ENCODE peak calls at places on chromosome 21, in seven cellular contexts. B is GM12892, P is H1, W is K562, N is GM12878, C is HepG2, S is SK-N-SH. A is an unnamed sample.

GRCh38 chr21:27346041-27346448 is 379.2 kb upstream of the ADAMTS5 start:
- DNase-seq in P (no peak), W (no peak), C (no peak), S (no peak), N (no peak), B (no peak), A (no peak)

GRCh38 chr21:30072496-30072895 is 94.1 kb downstream of the CLDN17 start:
- DNase-seq in P (peak), C (no peak), W (no peak), N (no peak), B (no peak), S (no peak), A (no peak)

GRCh38 chr21:27429612-27430361 is 462.9 kb upstream of the ADAMTS5 start:
- DNase-seq in S (no peak), B (no peak), P (no peak), W (no peak), C (no peak), N (no peak), A (no peak)

GRCh38 chr21:22352088-22352487 is 1353.9 kb downstream of the NCAM2 start:
- DNase-seq in C (no peak), B (no peak), N (no peak), P (no peak), S (no peak), W (no peak), A (no peak)

GRCh38 chr21:29343517-29343916 is 44.8 kb downstream of the BACH1 start:
- DNase-seq in P (no peak), N (no peak), C (no peak), S (no peak), W (no peak), B (no peak), A (no peak)

GRCh38 chr21:33268736-33269441 is 2.7 kb downstream of the IL10RB start:
- DNase-seq in B (peak), C (peak), S (no peak), W (no peak), N (peak), P (no peak), A (peak)

GRCh38 chr21:32604484-32604883 is 7.7 kb downstream of the CFAP298 start:
- DNase-seq in W (no peak), B (no peak), C (no peak), S (no peak), N (no peak), P (peak), A (no peak)

GRCh38 chr21:30234643-30235042 is 18.7 kb upstream of the CLDN8 start:
- DNase-seq in B (no peak), S (no peak), P (no peak), N (no peak), C (no peak), W (no peak), A (no peak)

DNA sequence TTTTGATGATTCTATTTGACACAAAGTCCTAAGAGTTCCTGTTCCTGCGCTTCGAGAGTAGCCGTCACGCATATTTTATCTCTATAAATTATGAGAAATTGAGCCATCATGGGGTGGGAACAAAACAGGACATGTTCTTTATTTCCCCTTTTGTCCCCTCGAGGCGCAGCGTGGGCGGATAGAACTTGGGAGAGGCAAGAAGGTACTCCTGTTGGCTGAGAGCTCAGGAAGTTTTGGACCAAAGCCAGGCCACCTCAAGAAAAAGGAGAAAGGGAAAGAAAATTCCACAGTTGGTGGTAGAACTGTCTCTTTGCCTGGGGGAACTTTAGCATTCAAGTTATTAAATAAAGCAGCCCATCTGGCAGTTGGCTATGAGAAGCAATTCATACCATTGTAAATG is 76.4 kb upstream of the DSCAM start:
- DNase-seq in N (no peak), B (no peak), P (no peak), S (no peak), W (no peak), C (no peak), A (no peak)
- TF ChIP-seq TAF1 in N (no peak), B (no peak), P (no peak), S (no peak), W (no peak), C (no peak), A (no peak)

GRCh38 chr21:37659874-37660273 is 256.4 kb downstream of the KCNJ6 start:
- DNase-seq in C (no peak), N (no peak), B (no peak), S (no peak), W (no peak), P (no peak), A (no peak)

GRCh38 chr21:37658121-37658993 is 257.9 kb downstream of the KCNJ6 start:
- DNase-seq in W (no peak), S (no peak), N (no peak), B (no peak), C (no peak), P (no peak), A (no peak)

GRCh38 chr21:37656899-37657298 is 259.4 kb downstream of the KCNJ6 start:
- DNase-seq in B (no peak), S (no peak), W (no peak), N (no peak), C (no peak), P (no peak), A (no peak)

GRCh38 chr21:37658994-37659458 is 257.2 kb downstream of the KCNJ6 start:
- DNase-seq in W (peak), N (no peak), S (no peak), B (no peak), P (no peak), C (no peak), A (no peak)

DNA sequence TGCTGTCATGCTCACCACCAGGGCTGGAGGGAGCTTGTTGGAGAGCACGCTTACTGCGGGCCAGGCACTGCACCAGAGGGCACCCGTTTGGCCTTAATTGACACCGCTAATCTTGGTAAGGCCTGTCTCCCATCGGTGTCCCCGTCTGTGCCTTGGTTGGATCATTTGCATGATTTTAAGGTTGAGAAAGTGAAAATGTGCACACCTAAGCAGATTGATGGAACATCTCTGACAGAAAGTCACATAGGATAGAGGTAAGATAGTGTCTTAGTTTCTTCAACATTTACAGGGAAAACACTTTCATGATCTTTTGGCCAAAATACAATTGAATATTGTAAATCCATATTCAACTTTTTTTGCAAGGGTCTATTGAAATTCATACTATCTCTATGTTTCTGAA is 255.5 kb downstream of the KCNJ6 start:
- DNase-seq in S (no peak), W (no peak), N (no peak), B (no peak), C (no peak), P (no peak), A (no peak)
- TF ChIP-seq TAF1 in S (no peak), W (no peak), N (no peak), B (no peak), C (no peak), P (no peak), A (no peak)

DNA sequence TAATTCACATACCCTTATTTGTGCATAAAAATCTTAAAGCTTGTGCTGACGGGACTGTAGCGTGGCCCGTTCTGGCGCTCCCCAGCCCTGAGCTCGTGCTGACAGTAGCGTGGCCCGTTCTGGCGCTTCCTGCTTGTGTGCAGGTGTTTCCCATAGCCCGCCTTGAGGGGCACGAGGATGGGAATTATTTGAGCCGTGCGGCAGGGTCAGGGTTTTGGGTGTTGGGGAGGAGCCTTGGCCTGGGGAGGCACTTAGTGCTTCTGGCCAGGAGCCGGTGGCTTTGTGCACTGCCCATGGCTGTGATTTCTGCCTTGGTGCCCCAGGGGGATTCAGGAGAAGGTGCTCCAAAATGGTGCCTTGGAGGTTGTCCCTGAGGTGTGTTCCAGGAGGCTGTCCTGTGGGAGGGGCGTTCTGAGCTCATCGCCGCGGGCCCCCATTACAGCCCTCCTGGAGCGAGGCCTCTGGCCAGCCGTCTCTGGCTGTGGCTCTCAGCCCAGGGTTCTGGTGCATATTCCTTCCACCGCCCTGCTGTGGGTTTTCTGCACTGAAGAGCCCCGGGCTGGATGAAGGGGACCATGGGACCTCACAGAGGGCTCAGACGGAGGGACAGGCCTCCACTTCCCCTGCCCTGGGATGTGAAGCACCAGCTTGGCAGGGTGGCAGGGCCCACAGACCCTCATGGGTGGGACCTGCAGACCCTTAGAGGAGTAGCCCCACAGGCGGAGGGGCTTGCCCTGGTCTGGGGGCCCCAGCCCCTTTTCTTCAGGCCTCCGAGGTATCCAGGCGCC is 6.6 kb downstream of the SLX9 start:
- DNase-seq in N (no peak), S (no peak), P (no peak), W (no peak), B (no peak), C (no peak), A (no peak)
- TF ChIP-seq TAF1 in N (no peak), S (no peak), P (no peak), W (no peak), B (no peak), C (no peak), A (no peak)

GRCh38 chr21:36433011-36433709 is 46.8 kb downstream of the CLDN14 start:
- DNase-seq in C (no peak), P (no peak), N (no peak), W (no peak), S (no peak), B (no peak), A (no peak)

GRCh38 chr21:36434144-36434543 is 45.8 kb downstream of the CLDN14 start:
- DNase-seq in C (no peak), N (no peak), P (no peak), B (no peak), S (no peak), W (no peak), A (no peak)

GRCh38 chr21:36441715-36442114 is 38.2 kb downstream of the CLDN14 start:
- DNase-seq in C (no peak), S (no peak), N (no peak), B (no peak), W (no peak), P (no peak), A (no peak)

GRCh38 chr21:36436829-36437744 is 42.8 kb downstream of the CLDN14 start:
- DNase-seq in N (no peak), B (no peak), P (no peak), W (no peak), C (no peak), S (no peak), A (no peak)

GRCh38 chr21:36437745-36438128 is 42.2 kb downstream of the CLDN14 start:
- DNase-seq in N (no peak), P (no peak), W (no peak), C (no peak), B (no peak), S (no peak), A (no peak)
- TF ChIP-seq TAF1 in N (no peak), P (no peak), W (no peak), C (no peak), B (no peak), S (no peak), A (no peak)

DNA sequence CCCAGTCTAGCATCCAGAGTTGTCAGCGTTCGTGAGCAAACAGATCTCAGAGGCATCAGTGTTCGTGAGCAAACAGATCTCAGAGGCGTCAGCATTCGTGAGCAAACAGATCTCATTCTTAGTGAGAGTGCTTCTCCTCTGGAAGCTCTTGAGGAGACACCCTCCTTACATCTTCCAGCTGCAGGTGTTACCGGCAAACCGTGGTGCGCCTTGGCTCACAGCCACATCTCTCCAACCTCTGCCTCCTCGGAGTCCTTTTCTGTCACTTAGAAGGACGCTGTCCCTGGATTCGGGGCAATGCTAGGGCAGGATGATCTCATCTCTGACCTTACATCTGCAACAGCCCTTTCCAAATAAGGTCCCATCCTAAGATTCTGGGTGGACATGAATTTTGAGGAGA is 14.6 kb upstream of the UMODL1 start:
- DNase-seq in C (no peak), N (no peak), P (no peak), B (no peak), S (no peak), W (no peak), A (no peak)
- TF ChIP-seq TAF1 in C (no peak), N (no peak), P (no peak), B (no peak), S (no peak), W (no peak), A (no peak)

GRCh38 chr21:44299085-44299457 is 782 bp upstream of the PFKL start:
- DNase-seq in S (no peak), C (no peak), P (no peak), W (no peak), B (no peak), N (no peak), A (no peak)
- TF ChIP-seq TAF1 in S (no peak), C (no peak), P (no peak), W (no peak), B (no peak), N (no peak), A (no peak)